ENCODE peak calls at places on chromosomes 11 and 22, in eight cellular contexts. W is left kidney; Y is HFFc6; X is GM19239; J is stimulated activated CD4-positive, alpha-beta T cell treated with anti-CD3 and anti-CD28 coated beads, Interleukin-15, amount 100 ng/mL, for 1 hour; H is NCI-H1105; K is stromal cell of bone marrow; D is A172. Q is an unnamed sample.

GRCh38 chr22:19882446-19883381 is 28.0 kb upstream of the GNB1L start:
- DNase-seq in Y (no peak), D (no peak), W (no peak), X (no peak), K (no peak), J (no peak), H (no peak), Q (peak; percentile 65)

GRCh38 chr11:9759519-9760179 is 95.8 kb downstream of the SWAP70 start:
- DNase-seq in X (no peak), H (no peak), W (peak; percentile 60), K (peak; percentile 98), J (peak; percentile 81), D (peak; percentile 100), Y (peak; percentile 99), Q (peak; percentile 81)

GRCh38 chr11:29395555-29396072 is 621.2 kb downstream of the KCNA4 start:
- DNase-seq in K (no peak), J (no peak), X (no peak), Y (no peak), W (no peak), D (no peak), H (no peak), Q (no peak)

GRCh38 chr22:50674606-50675552 is 2.3 kb downstream of the SHANK3 start:
- DNase-seq in Y (no peak), D (peak; percentile 11), X (no peak), K (no peak), J (no peak), H (peak; percentile 51), W (peak; percentile 92), Q (no peak)

GRCh38 chr11:126335463-126335760 is 20.1 kb upstream of the ST3GAL4 start:
- DNase-seq in Y (no peak), W (no peak), H (no peak), K (no peak), J (no peak), X (no peak), D (no peak), Q (peak; percentile 54)

GRCh38 chr11:104130161-104130560 is 33.8 kb downstream of the PDGFD start:
- DNase-seq in Y (no peak), W (no peak), H (no peak), X (no peak), J (no peak), K (no peak), D (no peak), Q (no peak)

GRCh38 chr11:36453678-36454077 is 56.4 kb downstream of the TRAF6 start:
- DNase-seq in X (no peak), W (no peak), J (no peak), D (peak; percentile 41), Y (no peak), K (no peak), H (no peak), Q (no peak)

GRCh38 chr11:118524757-118525465 is 2.4 kb upstream of the TTC36 start:
- DNase-seq in H (no peak), J (no peak), K (no peak), W (no peak), D (no peak), X (no peak), Y (no peak), Q (no peak)

GRCh38 chr11:1030086-1030485 is 6.4 kb downstream of the MUC6 start:
- DNase-seq in H (no peak), W (no peak), X (no peak), J (no peak), D (no peak), Y (no peak), K (no peak), Q (no peak)

GRCh38 chr11:118434123-118434552 is 2.2 kb upstream of the KMT2A start:
- DNase-seq in H (no peak), X (no peak), D (no peak), Y (peak; percentile 33), K (no peak), W (no peak), J (no peak), Q (no peak)

GRCh38 chr11:8258289-8258688 is 5.4 kb downstream of the LMO1 start:
- DNase-seq in D (peak; percentile 40), H (no peak), X (no peak), K (no peak), W (no peak), Y (no peak), J (no peak), Q (peak; percentile 58)

GRCh38 chr11:58745705-58746364 is 14.1 kb upstream of the GLYAT start:
- DNase-seq in W (no peak), K (no peak), H (no peak), D (no peak), X (no peak), J (no peak), Y (no peak), Q (no peak)

GRCh38 chr11:47908198-47908597 is 60.0 kb upstream of the NUP160 start:
- DNase-seq in J (no peak), H (no peak), W (no peak), Y (no peak), D (no peak), K (no peak), X (no peak), Q (no peak)

GRCh38 chr22:35425546-35425945 is 25.6 kb downstream of the MCM5 start:
- DNase-seq in Y (no peak), J (no peak), X (no peak), H (no peak), K (no peak), D (no peak), W (no peak), Q (no peak)

GRCh38 chr11:74926304-74927030 is 22.4 kb downstream of the XRRA1 start:
- DNase-seq in J (no peak), D (peak; percentile 32), X (no peak), H (no peak), K (no peak), W (peak; percentile 1), Y (peak; percentile 59), Q (no peak)

GRCh38 chr11:118042791-118043190 is 34.1 kb upstream of the TMPRSS4 start:
- DNase-seq in X (no peak), J (no peak), K (no peak), W (no peak), D (no peak), H (no peak), Y (no peak), Q (no peak)

GRCh38 chr11:128456566-128457268 is 130.6 kb downstream of the ETS1 start:
- DNase-seq in H (no peak), J (no peak), Y (no peak), W (no peak), X (no peak), K (no peak), D (no peak), Q (no peak)

GRCh38 chr11:36000616-36001190 is 56.8 kb downstream of the LDLRAD3 start:
- DNase-seq in X (no peak), H (no peak), J (no peak), Y (no peak), D (no peak), K (no peak), W (no peak), Q (no peak)

GRCh38 chr11:60872124-60872951 is 5.0 kb downstream of the ZP1 start:
- DNase-seq in J (no peak), Y (no peak), X (no peak), K (peak; percentile 85), H (no peak), D (peak; percentile 10), W (no peak), Q (peak; percentile 45)

GRCh38 chr11:74949748-74950127 is 672 bp downstream of the SPCS2 start:
- DNase-seq in K (no peak), J (no peak), X (no peak), W (peak; percentile 20), H (peak; percentile 1), D (no peak), Y (no peak), Q (no peak)